ENCODE peak calls at places on chromosome X, in eight cellular contexts. One of them, this sample, is unnamed.

GRCh38 chrX:28058906-28059305 is 77.7 kb upstream of the DCAF8L1 start:
- DNase-seq in cardiac fibroblast: peak
- DNase-seq in adrenal gland: no peak
- DNase-seq in skeletal muscle cell: no peak
- DNase-seq in esophagus squamous epithelium: no peak
- DNase-seq in mesendoderm: no peak
- DNase-seq in AG10803: no peak
- DNase-seq in heart left ventricle: no peak
- DNase-seq in this sample: peak

GRCh38 chrX:153732406-153732805 is 7.8 kb downstream of the ABCD1 start:
- DNase-seq in cardiac fibroblast: no peak
- DNase-seq in adrenal gland: peak
- DNase-seq in skeletal muscle cell: no peak
- DNase-seq in esophagus squamous epithelium: no peak
- DNase-seq in mesendoderm: no peak
- DNase-seq in AG10803: no peak
- DNase-seq in heart left ventricle: no peak
- DNase-seq in this sample: no peak

GRCh38 chrX:103565752-103566151 is 19.6 kb upstream of the TCEAL4 start:
- DNase-seq in cardiac fibroblast: peak
- DNase-seq in adrenal gland: no peak
- DNase-seq in skeletal muscle cell: peak
- DNase-seq in esophagus squamous epithelium: no peak
- DNase-seq in mesendoderm: no peak
- DNase-seq in AG10803: peak
- DNase-seq in heart left ventricle: no peak
- DNase-seq in this sample: no peak

GRCh38 chrX:134396174-134396573 is 63.8 kb upstream of the HPRT1 start:
- DNase-seq in cardiac fibroblast: peak
- DNase-seq in adrenal gland: no peak
- DNase-seq in skeletal muscle cell: no peak
- DNase-seq in esophagus squamous epithelium: no peak
- DNase-seq in mesendoderm: no peak
- DNase-seq in AG10803: peak
- DNase-seq in heart left ventricle: no peak
- DNase-seq in this sample: no peak

GRCh38 chrX:55342533-55343501 is 78.1 kb upstream of the PAGE3 start:
- DNase-seq in cardiac fibroblast: peak
- DNase-seq in adrenal gland: peak
- DNase-seq in skeletal muscle cell: no peak
- DNase-seq in esophagus squamous epithelium: no peak
- DNase-seq in mesendoderm: peak
- DNase-seq in AG10803: peak
- DNase-seq in heart left ventricle: peak
- DNase-seq in this sample: no peak

GRCh38 chrX:84724576-84724975 is 222.3 kb upstream of the HDX start:
- DNase-seq in cardiac fibroblast: no peak
- DNase-seq in adrenal gland: no peak
- DNase-seq in skeletal muscle cell: no peak
- DNase-seq in esophagus squamous epithelium: no peak
- DNase-seq in mesendoderm: peak
- DNase-seq in AG10803: no peak
- DNase-seq in heart left ventricle: no peak
- DNase-seq in this sample: no peak

GRCh38 chrX:129979207-129979920 is 3.1 kb upstream of the BCORL1 start:
- DNase-seq in cardiac fibroblast: no peak
- DNase-seq in adrenal gland: no peak
- DNase-seq in skeletal muscle cell: no peak
- DNase-seq in esophagus squamous epithelium: no peak
- DNase-seq in mesendoderm: peak
- DNase-seq in AG10803: no peak
- DNase-seq in heart left ventricle: peak
- DNase-seq in this sample: no peak

GRCh38 chrX:74423289-74423985 is 2.1 kb downstream of the SLC16A2 start:
- DNase-seq in cardiac fibroblast: no peak
- DNase-seq in adrenal gland: peak
- DNase-seq in skeletal muscle cell: no peak
- DNase-seq in esophagus squamous epithelium: no peak
- DNase-seq in mesendoderm: no peak
- DNase-seq in AG10803: no peak
- DNase-seq in heart left ventricle: no peak
- DNase-seq in this sample: no peak

GRCh38 chrX:76893930-76894329 is 466.4 kb downstream of the MAGEE1 start:
- DNase-seq in cardiac fibroblast: no peak
- DNase-seq in adrenal gland: no peak
- DNase-seq in skeletal muscle cell: no peak
- DNase-seq in esophagus squamous epithelium: no peak
- DNase-seq in mesendoderm: no peak
- DNase-seq in AG10803: no peak
- DNase-seq in heart left ventricle: no peak
- DNase-seq in this sample: no peak

GRCh38 chrX:139881572-139881971 is 51.3 kb downstream of the ATP11C start:
- DNase-seq in cardiac fibroblast: peak
- DNase-seq in adrenal gland: no peak
- DNase-seq in skeletal muscle cell: peak
- DNase-seq in esophagus squamous epithelium: no peak
- DNase-seq in mesendoderm: no peak
- DNase-seq in AG10803: peak
- DNase-seq in heart left ventricle: no peak
- DNase-seq in this sample: no peak

GRCh38 chrX:43679778-43680177 is 23.7 kb downstream of the MAOA start:
- DNase-seq in cardiac fibroblast: peak
- DNase-seq in adrenal gland: no peak
- DNase-seq in skeletal muscle cell: no peak
- DNase-seq in esophagus squamous epithelium: no peak
- DNase-seq in mesendoderm: no peak
- DNase-seq in AG10803: no peak
- DNase-seq in heart left ventricle: no peak
- DNase-seq in this sample: peak

GRCh38 chrX:42978655-42979379 is 200.9 kb upstream of the PPP1R2C start:
- DNase-seq in cardiac fibroblast: no peak
- DNase-seq in adrenal gland: no peak
- DNase-seq in skeletal muscle cell: no peak
- DNase-seq in esophagus squamous epithelium: no peak
- DNase-seq in mesendoderm: peak
- DNase-seq in AG10803: no peak
- DNase-seq in heart left ventricle: no peak
- DNase-seq in this sample: no peak

GRCh38 chrX:118188977-118189376 is 72.4 kb upstream of the KLHL13 start:
- DNase-seq in cardiac fibroblast: peak
- DNase-seq in adrenal gland: no peak
- DNase-seq in skeletal muscle cell: no peak
- DNase-seq in esophagus squamous epithelium: no peak
- DNase-seq in mesendoderm: no peak
- DNase-seq in AG10803: no peak
- DNase-seq in heart left ventricle: no peak
- DNase-seq in this sample: no peak

GRCh38 chrX:110568396-110568795 is 209.7 kb downstream of the RTL9 start:
- DNase-seq in cardiac fibroblast: no peak
- DNase-seq in adrenal gland: no peak
- DNase-seq in skeletal muscle cell: no peak
- DNase-seq in esophagus squamous epithelium: no peak
- DNase-seq in mesendoderm: peak
- DNase-seq in AG10803: no peak
- DNase-seq in heart left ventricle: no peak
- DNase-seq in this sample: no peak

GRCh38 chrX:49042581-49043219 is 457 bp downstream of the TFE3 start:
- DNase-seq in cardiac fibroblast: no peak
- DNase-seq in adrenal gland: peak
- DNase-seq in skeletal muscle cell: no peak
- DNase-seq in esophagus squamous epithelium: no peak
- DNase-seq in mesendoderm: no peak
- DNase-seq in AG10803: peak
- DNase-seq in heart left ventricle: peak
- DNase-seq in this sample: no peak

GRCh38 chrX:100477468-100477867 is 67.4 kb upstream of the PCDH19 start:
- DNase-seq in cardiac fibroblast: no peak
- DNase-seq in adrenal gland: no peak
- DNase-seq in skeletal muscle cell: no peak
- DNase-seq in esophagus squamous epithelium: no peak
- DNase-seq in mesendoderm: no peak
- DNase-seq in AG10803: no peak
- DNase-seq in heart left ventricle: no peak
- DNase-seq in this sample: no peak

GRCh38 chrX:114065612-114066178 is 518.2 kb upstream of the HTR2C start:
- DNase-seq in cardiac fibroblast: no peak
- DNase-seq in adrenal gland: no peak
- DNase-seq in skeletal muscle cell: no peak
- DNase-seq in esophagus squamous epithelium: no peak
- DNase-seq in mesendoderm: no peak
- DNase-seq in AG10803: no peak
- DNase-seq in heart left ventricle: no peak
- DNase-seq in this sample: no peak

GRCh38 chrX:2385224-2385623 is 115.6 kb downstream of the DHRSX start:
- DNase-seq in cardiac fibroblast: peak
- DNase-seq in adrenal gland: no peak
- DNase-seq in skeletal muscle cell: peak
- DNase-seq in esophagus squamous epithelium: no peak
- DNase-seq in mesendoderm: peak
- DNase-seq in AG10803: peak
- DNase-seq in heart left ventricle: no peak
- DNase-seq in this sample: peak

GRCh38 chrX:17737707-17738001 is 361 bp downstream of the SCML1 start:
- DNase-seq in cardiac fibroblast: no peak
- DNase-seq in adrenal gland: no peak
- DNase-seq in skeletal muscle cell: no peak
- DNase-seq in esophagus squamous epithelium: no peak
- DNase-seq in mesendoderm: no peak
- DNase-seq in AG10803: no peak
- DNase-seq in heart left ventricle: no peak
- DNase-seq in this sample: no peak
- H3K4me3 ChIP-seq in cardiac fibroblast: peak
- H3K4me3 ChIP-seq in adrenal gland: peak
- H3K4me3 ChIP-seq in skeletal muscle cell: peak
- H3K4me3 ChIP-seq in esophagus squamous epithelium: peak
- H3K4me3 ChIP-seq in mesendoderm: no peak
- H3K4me3 ChIP-seq in AG10803: peak
- H3K4me3 ChIP-seq in heart left ventricle: peak
- H3K4me3 ChIP-seq in this sample: peak

DNA sequence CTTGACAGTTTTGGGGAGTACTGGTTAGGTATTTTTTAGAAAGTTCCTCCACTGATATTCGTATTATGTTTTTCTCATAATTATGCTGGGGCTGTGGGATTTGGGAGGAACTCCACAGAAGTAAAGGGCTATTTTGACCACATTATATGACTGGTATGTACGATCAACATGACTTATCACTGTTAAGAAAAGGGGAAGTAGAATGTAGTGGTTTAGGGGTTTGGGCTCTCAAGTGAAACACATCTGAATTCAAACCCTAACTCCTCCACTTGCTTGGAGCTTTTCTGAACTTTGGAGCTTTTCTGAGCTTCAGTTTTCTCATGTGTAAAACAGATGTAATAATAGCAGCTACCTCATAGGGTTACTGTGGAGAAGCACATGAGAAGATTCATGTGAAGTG is 96.4 kb upstream of the C1GALT1C1 start:
- DNase-seq in cardiac fibroblast: no peak
- DNase-seq in adrenal gland: no peak
- DNase-seq in skeletal muscle cell: no peak
- DNase-seq in esophagus squamous epithelium: no peak
- DNase-seq in mesendoderm: no peak
- DNase-seq in AG10803: no peak
- DNase-seq in heart left ventricle: no peak
- DNase-seq in this sample: no peak
- H3K4me3 ChIP-seq in cardiac fibroblast: no peak
- H3K4me3 ChIP-seq in adrenal gland: no peak
- H3K4me3 ChIP-seq in skeletal muscle cell: no peak
- H3K4me3 ChIP-seq in esophagus squamous epithelium: no peak
- H3K4me3 ChIP-seq in mesendoderm: no peak
- H3K4me3 ChIP-seq in AG10803: no peak
- H3K4me3 ChIP-seq in heart left ventricle: no peak
- H3K4me3 ChIP-seq in this sample: no peak

GRCh38 chrX:13816899-13817298 is at the start of gene GPM6B:
- DNase-seq in cardiac fibroblast: no peak
- DNase-seq in adrenal gland: no peak
- DNase-seq in skeletal muscle cell: no peak
- DNase-seq in esophagus squamous epithelium: no peak
- DNase-seq in mesendoderm: peak
- DNase-seq in AG10803: no peak
- DNase-seq in heart left ventricle: no peak
- DNase-seq in this sample: no peak
- H3K4me3 ChIP-seq in cardiac fibroblast: no peak
- H3K4me3 ChIP-seq in adrenal gland: no peak
- H3K4me3 ChIP-seq in skeletal muscle cell: no peak
- H3K4me3 ChIP-seq in esophagus squamous epithelium: no peak
- H3K4me3 ChIP-seq in mesendoderm: no peak
- H3K4me3 ChIP-seq in AG10803: no peak
- H3K4me3 ChIP-seq in heart left ventricle: no peak
- H3K4me3 ChIP-seq in this sample: no peak

DNA sequence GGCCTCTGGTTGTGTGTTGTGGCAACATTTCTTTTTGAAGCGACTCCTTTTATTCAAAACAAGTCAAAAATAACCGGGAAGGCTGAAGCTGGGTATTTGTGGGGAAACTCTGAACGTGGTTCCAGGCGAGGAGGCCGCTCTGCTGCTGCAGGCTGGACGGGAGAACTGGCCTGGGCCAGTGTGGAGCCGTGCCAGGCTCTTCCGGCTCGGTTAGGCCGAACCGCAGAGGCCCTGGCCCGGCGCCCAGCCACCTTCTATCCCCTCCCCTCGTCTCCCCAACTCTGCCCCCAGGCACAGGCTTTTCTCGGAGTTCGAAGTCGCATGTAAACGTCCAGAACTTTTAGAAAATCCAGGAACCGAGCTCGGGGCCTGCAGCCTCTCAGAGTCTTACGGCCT is 2.4 kb upstream of the BCOR start:
- DNase-seq in cardiac fibroblast: peak
- DNase-seq in adrenal gland: no peak
- DNase-seq in skeletal muscle cell: no peak
- DNase-seq in esophagus squamous epithelium: no peak
- DNase-seq in mesendoderm: peak
- DNase-seq in AG10803: no peak
- DNase-seq in heart left ventricle: no peak
- DNase-seq in this sample: no peak
- H3K4me3 ChIP-seq in cardiac fibroblast: no peak
- H3K4me3 ChIP-seq in adrenal gland: no peak
- H3K4me3 ChIP-seq in skeletal muscle cell: no peak
- H3K4me3 ChIP-seq in esophagus squamous epithelium: no peak
- H3K4me3 ChIP-seq in mesendoderm: no peak
- H3K4me3 ChIP-seq in AG10803: no peak
- H3K4me3 ChIP-seq in heart left ventricle: no peak
- H3K4me3 ChIP-seq in this sample: no peak

DNA sequence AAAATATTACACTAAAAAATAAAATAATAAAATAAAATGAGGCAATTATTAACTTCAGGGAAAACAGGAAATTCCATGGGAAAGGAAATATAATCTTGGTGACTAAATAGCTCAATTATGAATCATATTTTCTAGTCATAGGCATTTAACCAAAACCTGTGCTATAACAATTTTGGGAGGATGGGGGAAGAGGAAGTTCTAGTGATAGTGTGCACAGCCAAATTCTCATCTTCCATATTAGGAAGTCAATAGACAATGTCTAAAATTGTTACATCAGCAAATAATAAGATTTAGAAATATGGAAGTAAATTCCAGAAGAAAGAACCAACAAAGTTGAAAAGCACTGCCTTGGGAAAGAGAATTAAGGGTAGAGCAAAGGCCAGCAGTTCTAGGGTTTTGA is 2.8 kb downstream of the AWAT2 start:
- DNase-seq in cardiac fibroblast: peak
- DNase-seq in adrenal gland: no peak
- DNase-seq in skeletal muscle cell: no peak
- DNase-seq in esophagus squamous epithelium: no peak
- DNase-seq in mesendoderm: no peak
- DNase-seq in AG10803: peak
- DNase-seq in heart left ventricle: no peak
- DNase-seq in this sample: no peak
- H3K4me3 ChIP-seq in cardiac fibroblast: no peak
- H3K4me3 ChIP-seq in adrenal gland: no peak
- H3K4me3 ChIP-seq in skeletal muscle cell: no peak
- H3K4me3 ChIP-seq in esophagus squamous epithelium: no peak
- H3K4me3 ChIP-seq in mesendoderm: no peak
- H3K4me3 ChIP-seq in AG10803: no peak
- H3K4me3 ChIP-seq in heart left ventricle: no peak
- H3K4me3 ChIP-seq in this sample: no peak